ENCODE peak calls at places on chromosomes 13 and 19, in eight cellular contexts. R, Y, L, F, B, G, S and O are unnamed samples. For H3K4me1 and H3K27me3, the result is how much of the 10 kb centered on the place peaks cover.

GRCh38 chr13:69496951-69497350 is 610.7 kb upstream of the ATXN8OS start:
- DNase-seq in F (no peak), G (no peak), Y (no peak), R (no peak), S (no peak), L (no peak), B (no peak), O (no peak)

GRCh38 chr19:19067276-19068072 is 3.7 kb downstream of the SLC25A42 start:
- DNase-seq in S (no peak), F (no peak), R (no peak), G (no peak), B (no peak), L (no peak), Y (peak), O (no peak)

GRCh38 chr19:7722231-7722651 is 9.7 kb downstream of the CLEC4G start:
- DNase-seq in G (no peak), R (no peak), S (no peak), F (no peak), B (no peak), Y (no peak), L (no peak), O (no peak)

GRCh38 chr19:52658595-52658994 is 20.4 kb upstream of the ZNF83 start:
- DNase-seq in S (no peak), F (no peak), R (no peak), G (no peak), B (no peak), Y (no peak), L (no peak), O (no peak)

GRCh38 chr13:114272977-114273376 is 8.4 kb upstream of the UPF3A start:
- DNase-seq in F (no peak), G (no peak), B (no peak), R (no peak), L (no peak), S (no peak), Y (no peak), O (no peak)

GRCh38 chr13:97223711-97224461 is 1.8 kb downstream of the MBNL2 start:
- DNase-seq in F (peak), B (peak), Y (peak), G (peak), R (peak), L (peak), S (no peak), O (peak)

GRCh38 chr13:109276261-109276660 is 510.1 kb downstream of the IRS2 start:
- DNase-seq in G (no peak), L (no peak), R (no peak), S (no peak), B (no peak), Y (no peak), F (no peak), O (no peak)

GRCh38 chr13:27039171-27039701 is 132.4 kb downstream of the USP12 start:
- DNase-seq in F (no peak), G (no peak), B (no peak), Y (no peak), S (no peak), L (no peak), R (no peak), O (no peak)

GRCh38 chr19:6608950-6609349 is 18.0 kb upstream of the CD70 start:
- DNase-seq in R (no peak), Y (no peak), G (no peak), F (no peak), S (no peak), B (no peak), L (no peak), O (no peak)

GRCh38 chr19:45097776-45098520 is 5.0 kb downstream of the PPP1R37 start:
- DNase-seq in B (peak), L (no peak), F (peak), R (no peak), G (no peak), S (no peak), Y (peak), O (peak)

GRCh38 chr19:6580313-6580712 is 10.6 kb downstream of the CD70 start:
- DNase-seq in R (no peak), G (no peak), B (peak), L (peak), Y (no peak), S (no peak), F (no peak), O (no peak)

GRCh38 chr19:13881231-13881691 is 4.3 kb downstream of the NANOS3 start:
- DNase-seq in S (no peak), F (peak), Y (no peak), B (peak), G (no peak), R (no peak), L (no peak), O (no peak)

GRCh38 chr19:28242317-28242927 is 970.5 kb downstream of the UQCRFS1 start:
- DNase-seq in S (no peak), Y (no peak), G (peak), F (peak), L (no peak), B (no peak), R (no peak), O (no peak)

GRCh38 chr19:13082192-13083007 is 20.3 kb downstream of the LYL1 start:
- DNase-seq in G (peak), L (no peak), B (peak), S (no peak), Y (no peak), R (no peak), F (peak), O (no peak)

GRCh38 chr19:44869728-44870470 is 21.2 kb upstream of the TOMM40 start:
- DNase-seq in G (peak), S (peak), B (peak), Y (peak), F (no peak), L (no peak), R (peak), O (peak)

GRCh38 chr13:30572859-30573275 is 44.9 kb upstream of the USPL1 start:
- DNase-seq in F (no peak), S (no peak), Y (no peak), B (peak), R (no peak), G (no peak), L (no peak), O (no peak)

GRCh38 chr19:4911314-4911713 is 2.0 kb downstream of the UHRF1 start:
- DNase-seq in G (no peak), S (no peak), L (no peak), F (no peak), R (no peak), B (peak), Y (no peak), O (no peak)

GRCh38 chr13:112636401-112636975 is 48.5 kb upstream of the TUBGCP3 start:
- DNase-seq in S (peak), B (no peak), R (no peak), L (no peak), Y (no peak), G (no peak), F (peak), O (no peak)

GRCh38 chr13:113974304-113975281 is 717 bp upstream of the C13orf46 start:
- DNase-seq in F (no peak), Y (peak), B (no peak), S (peak), R (peak), L (no peak), G (no peak), O (no peak)

GRCh38 chr19:51458051-51458645 is at the start of gene SIGLEC8:
- DNase-seq in Y (no peak), F (no peak), L (no peak), G (no peak), S (no peak), R (no peak), B (no peak), O (no peak)

GRCh38 chr13:34114581-34114980 is 296.6 kb downstream of the RFC3 start:
- DNase-seq in L (no peak), S (no peak), F (no peak), R (no peak), B (no peak), G (no peak), Y (no peak), O (no peak)

GRCh38 chr19:49057636-49058234 is at the start of gene CGB7:
- DNase-seq in G (peak), L (no peak), R (peak), S (peak), F (peak), B (peak), Y (peak), O (peak)

GRCh38 chr19:18807861-18808331 is 16.8 kb upstream of the COMP start:
- DNase-seq in Y (no peak), S (no peak), L (no peak), B (no peak), R (peak), F (no peak), G (peak), O (no peak)

GRCh38 chr13:98998831-98999634 is 21.2 kb upstream of the DOCK9 start:
- DNase-seq in G (no peak), S (no peak), R (no peak), F (peak), B (no peak), Y (no peak), L (no peak), O (peak)

GRCh38 chr13:38399540-38399939 is 49.9 kb downstream of the UFM1 start:
- DNase-seq in B (no peak), F (no peak), R (no peak), Y (no peak), G (no peak), L (no peak), S (no peak), O (no peak)

GRCh38 chr13:113064534-113065405 is 40.8 kb upstream of the F7 start:
- DNase-seq in L (peak), F (no peak), G (no peak), S (no peak), Y (peak), R (no peak), B (peak), O (no peak)

GRCh38 chr13:72151241-72151640 is 284.2 kb upstream of the DACH1 start:
- DNase-seq in B (no peak), G (no peak), S (no peak), R (no peak), L (no peak), F (no peak), Y (no peak), O (no peak)

GRCh38 chr13:35190241-35190640 is 248.2 kb downstream of the NBEA start:
- DNase-seq in Y (no peak), B (no peak), L (no peak), G (no peak), R (no peak), S (no peak), F (no peak), O (no peak)

GRCh38 chr19:50050406-50051223 is 24.8 kb downstream of the ZNF473 start:
- DNase-seq in G (peak), Y (peak), F (no peak), R (peak), B (peak), L (no peak), S (peak), O (peak)

GRCh38 chr13:113668491-113668971 is 1.5 kb downstream of the GRK1 start:
- DNase-seq in B (no peak), S (peak), F (peak), G (no peak), Y (peak), L (no peak), R (peak), O (peak)

GRCh38 chr19:38233740-38234251 is 9.8 kb upstream of the DPF1 start:
- DNase-seq in S (peak), B (peak), Y (peak), G (peak), R (peak), F (peak), L (peak), O (peak)

GRCh38 chr19:44846455-44847143 is 502 bp downstream of the NECTIN2 start:
- DNase-seq in R (no peak), G (no peak), L (no peak), F (peak), S (peak), B (no peak), Y (peak), O (peak)

GRCh38 chr19:13098291-13099072 is 4.2 kb downstream of the LYL1 start:
- DNase-seq in G (no peak), R (no peak), Y (no peak), B (no peak), L (no peak), F (peak), S (peak), O (no peak)

GRCh38 chr19:9757544-9758501 is 10.7 kb downstream of the ZNF846 start:
- DNase-seq in G (no peak), F (no peak), S (no peak), Y (no peak), B (no peak), L (no peak), R (no peak), O (no peak)

GRCh38 chr13:108777421-108778420 is 148.3 kb downstream of the MYO16 start:
- DNase-seq in S (no peak), L (peak), G (no peak), R (no peak), Y (no peak), B (peak), F (peak), O (no peak)

GRCh38 chr19:27793128-27793643 is 1419.8 kb downstream of the UQCRFS1 start:
- DNase-seq in Y (peak), G (peak), L (peak), F (peak), S (peak), R (peak), B (peak), O (peak)

DNA sequence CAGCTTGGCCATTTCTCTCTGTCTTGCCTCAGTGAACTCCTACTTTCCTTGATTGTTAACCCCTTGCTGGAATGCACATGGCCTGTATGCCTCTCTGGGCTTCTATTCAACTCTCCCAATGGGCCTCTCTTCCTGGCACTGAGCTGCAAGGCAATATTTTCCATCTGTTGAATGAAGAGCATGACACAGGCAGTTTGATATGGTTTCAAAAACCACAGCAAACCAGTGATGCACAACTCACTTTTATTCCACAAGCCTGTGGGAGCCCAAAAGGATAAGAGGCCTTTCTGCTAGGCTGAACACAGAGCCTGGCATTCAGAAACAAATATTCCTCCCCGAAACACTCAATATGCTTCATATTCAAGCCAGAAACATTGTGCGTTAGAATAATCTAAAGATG is 443.0 kb upstream of the SPRY2 start:
- DNase-seq in F (no peak), S (no peak), Y (no peak), L (no peak), G (no peak), R (no peak), B (no peak), O (no peak)
- TF ChIP-seq CTCF in F (no peak), S (no peak), Y (no peak), L (no peak), G (no peak), R (no peak), B (no peak), O (no peak)

GRCh38 chr13:79404361-79404760 is 1.7 kb downstream of the RBM26 start:
- DNase-seq in R (no peak), B (no peak), Y (no peak), L (no peak), F (no peak), G (no peak), S (no peak), O (no peak)
- H3K4me1 ChIP-seq in R (half or more), B (under half), Y (half or more), L (under half), F (under half), G (under half), S (half or more), O (under half)

DNA sequence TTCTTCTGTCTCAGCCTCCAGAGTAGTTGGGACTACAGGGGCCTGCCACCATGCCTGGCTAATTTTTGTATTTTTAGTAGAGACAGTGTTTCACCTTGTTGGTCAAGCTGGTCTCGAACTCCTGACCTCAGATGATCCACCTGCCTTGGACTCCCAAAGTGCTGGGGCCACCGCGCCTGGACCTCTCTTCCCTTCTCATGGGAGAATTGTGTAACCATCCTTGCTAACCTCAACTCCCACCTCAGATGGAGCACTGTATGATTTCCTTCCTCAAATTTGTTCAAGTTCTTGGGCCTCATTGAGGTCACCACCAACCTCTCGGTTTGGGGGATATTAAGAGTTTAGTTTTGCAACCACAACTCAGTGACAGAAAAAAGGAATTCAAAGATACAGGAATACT is 10.7 kb downstream of the LILRA5 start:
- DNase-seq in L (no peak), R (no peak), S (no peak), G (no peak), F (no peak), B (no peak), Y (no peak), O (no peak)
- H3K27me3 ChIP-seq in L (under half), R (under half), S (under half), G (under half), F (under half), B (under half), Y (under half), O (under half)

GRCh38 chr13:39688278-39688677 is 32.8 kb downstream of the COG6 start:
- DNase-seq in R (no peak), F (no peak), B (no peak), L (no peak), G (no peak), Y (no peak), S (no peak), O (no peak)

GRCh38 chr13:39682788-39683187 is 27.3 kb downstream of the COG6 start:
- DNase-seq in Y (no peak), L (no peak), S (no peak), R (no peak), G (no peak), B (no peak), F (no peak), O (no peak)

GRCh38 chr13:39685652-39686051 is 30.2 kb downstream of the COG6 start:
- DNase-seq in G (no peak), Y (no peak), B (no peak), S (no peak), R (no peak), F (no peak), L (no peak), O (no peak)

GRCh38 chr13:39682310-39682709 is 26.8 kb downstream of the COG6 start:
- DNase-seq in S (no peak), R (no peak), B (no peak), L (no peak), F (no peak), Y (no peak), G (no peak), O (no peak)

GRCh38 chr13:39684531-39685137 is 29.2 kb downstream of the COG6 start:
- DNase-seq in G (no peak), Y (no peak), B (peak), R (no peak), L (peak), F (no peak), S (no peak), O (no peak)
- TF ChIP-seq CTCF in G (peak), Y (peak), B (peak), R (peak), L (peak), F (peak), S (peak), O (peak)

DNA sequence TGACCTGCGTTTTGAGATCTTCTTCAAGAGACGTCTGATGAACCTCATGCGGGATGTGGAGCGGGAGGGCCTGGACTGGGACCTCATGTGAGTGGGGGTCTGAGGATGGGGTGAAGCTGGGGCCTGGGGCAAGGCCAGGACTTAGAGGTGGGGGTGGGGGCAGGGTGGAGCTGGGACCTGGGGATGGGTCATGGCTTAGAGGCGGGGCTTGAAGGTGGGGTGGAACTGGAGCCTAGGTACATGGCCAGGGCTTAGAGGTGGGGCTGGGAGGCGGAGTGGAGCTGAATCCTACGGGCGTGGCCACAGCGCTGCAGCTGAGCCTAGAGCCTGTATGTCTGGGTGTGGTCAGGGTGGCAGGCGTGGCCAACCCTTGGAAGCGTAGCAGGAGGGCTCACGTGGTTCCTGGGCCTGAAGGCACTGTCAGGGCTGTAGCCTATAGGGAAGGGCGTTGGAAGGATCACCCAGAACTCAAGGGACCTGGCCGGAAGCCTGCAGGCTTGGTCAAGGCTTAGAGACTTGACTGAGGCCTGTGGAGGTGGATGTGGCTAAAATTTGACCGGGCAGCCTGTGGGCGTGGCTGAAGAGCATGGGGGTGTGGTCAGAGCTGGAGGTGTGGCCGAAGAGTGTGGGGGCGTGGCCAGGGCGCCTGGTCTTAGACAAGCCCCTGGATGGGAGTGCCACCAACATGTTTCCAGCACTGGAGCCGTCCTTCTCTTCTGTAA is 24.2 kb downstream of the COLGALT1 start:
- DNase-seq in B (peak), R (no peak), L (peak), G (peak), Y (peak), S (peak), F (peak), O (peak)
- H3K4me1 ChIP-seq in B (under half), R (under half), L (under half), G (under half), Y (under half), S (under half), F (under half), O (under half)

GRCh38 chr19:1751367-1752008 is 1.8 kb upstream of the ONECUT3 start:
- DNase-seq in S (no peak), B (no peak), G (no peak), Y (no peak), L (no peak), F (no peak), R (no peak), O (no peak)
- H3K27me3 ChIP-seq in S (half or more), B (half or more), G (under half), Y (under half), L (under half), F (half or more), R (half or more), O (under half)

DNA sequence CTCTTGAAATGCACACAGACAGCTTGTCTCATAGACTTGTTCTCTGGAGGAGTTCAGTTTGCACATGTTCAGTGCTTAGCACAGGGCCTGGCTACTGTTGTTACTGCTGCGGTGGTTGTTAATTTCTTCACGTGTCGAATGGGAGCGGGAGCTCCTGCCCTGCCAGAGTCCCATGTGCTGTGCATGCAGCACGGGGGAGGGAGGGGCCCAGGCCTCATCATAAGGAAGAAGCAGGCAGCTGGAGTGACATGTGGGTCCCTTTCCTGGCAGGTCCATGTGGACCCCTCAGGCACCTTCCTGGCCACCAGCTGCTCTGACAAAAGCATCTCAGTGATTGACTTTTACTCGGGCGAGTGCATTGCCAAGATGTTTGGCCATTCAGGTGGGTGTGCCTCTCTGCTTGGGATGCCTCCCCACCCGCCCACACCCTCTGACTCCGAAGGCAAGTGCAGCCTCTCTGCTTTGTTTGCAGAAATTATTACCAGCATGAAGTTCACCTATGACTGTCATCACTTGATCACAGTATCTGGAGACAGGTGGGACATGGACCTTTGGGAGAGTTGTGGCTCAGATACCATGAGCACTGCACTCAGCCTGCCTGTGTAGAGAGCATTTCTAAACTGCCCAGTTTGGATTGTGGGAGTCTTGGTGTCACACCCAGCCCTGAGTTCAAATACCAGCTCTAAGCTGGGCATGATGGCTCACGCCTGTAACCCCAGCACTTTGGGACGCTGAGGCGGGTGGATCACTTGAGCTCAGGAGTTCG is 19.8 kb upstream of the OVOL3 start:
- DNase-seq in Y (no peak), G (no peak), L (no peak), S (no peak), F (no peak), B (no peak), R (no peak), O (no peak)
- TF ChIP-seq CTCF in Y (no peak), G (no peak), L (no peak), S (no peak), F (no peak), B (no peak), R (no peak), O (no peak)